ENCODE peak calls at places on chromosomes 16 and 17, in nine cellular contexts. L is anterior cingulate cortex; J is IMR-90; O is NCI-H2029 treated with DMSO at 0.1 percent for 48 hours; S is uterus; T is stimulated activated naive CD8-positive, alpha-beta T cell treated with anti-CD3 and anti-CD28 coated beads, Interleukin-15, amount 100 ng/mL, for 72 hours; N is Caki2; G is HT-29; P is non-pigmented ciliary epithelial cell. I is an unnamed sample.

GRCh38 chr17:41535764-41536481 is 7.8 kb upstream of the KRT19 start:
- DNase-seq in L (no peak), J (no peak), O (no peak), S (no peak), T (no peak), N (no peak), G (peak), P (no peak), I (no peak)

GRCh38 chr16:7404217-7404616 is 71.6 kb downstream of the RBFOX1 start:
- DNase-seq in L (no peak), J (no peak), O (no peak), S (no peak), T (no peak), N (no peak), G (no peak), P (no peak), I (no peak)

GRCh38 chr16:87762071-87762571 is 3.7 kb downstream of the KLHDC4 start:
- DNase-seq in L (no peak), J (no peak), O (no peak), S (no peak), T (no peak), N (no peak), G (no peak), P (no peak), I (no peak)

GRCh38 chr16:49378238-49378637 is 4.6 kb downstream of the C16orf78 start:
- DNase-seq in L (no peak), J (no peak), O (no peak), S (no peak), T (no peak), N (no peak), G (no peak), P (no peak), I (no peak)

GRCh38 chr17:58587713-58588117 is 73.3 kb upstream of the MTMR4 start:
- DNase-seq in L (peak), J (peak), O (peak), S (peak), T (peak), N (peak), G (peak), P (no peak), I (peak)

GRCh38 chr17:2025220-2025621 is at the start of gene RTN4RL1:
- DNase-seq in L (peak), J (no peak), O (no peak), S (peak), T (peak), N (peak), G (no peak), P (no peak), I (peak)

GRCh38 chr16:87291944-87292343 is 25.2 kb downstream of the C16orf95 start:
- DNase-seq in L (no peak), J (no peak), O (no peak), S (no peak), T (no peak), N (no peak), G (no peak), P (no peak), I (no peak)

GRCh38 chr17:65531508-65532431 is 29.7 kb downstream of the AXIN2 start:
- DNase-seq in L (no peak), J (peak), O (peak), S (peak), T (no peak), N (no peak), G (no peak), P (no peak), I (no peak)

GRCh38 chr16:57383276-57384247 is 11.3 kb downstream of the CX3CL1 start:
- DNase-seq in L (no peak), J (peak), O (no peak), S (peak), T (no peak), N (peak), G (no peak), P (no peak), I (peak)

GRCh38 chr17:8823279-8823678 is 24.1 kb upstream of the MFSD6L start:
- DNase-seq in L (no peak), J (no peak), O (no peak), S (no peak), T (no peak), N (no peak), G (no peak), P (no peak), I (no peak)

GRCh38 chr17:4632583-4632923 is 8.9 kb downstream of the ALOX15 start:
- DNase-seq in L (no peak), J (no peak), O (no peak), S (no peak), T (no peak), N (peak), G (no peak), P (no peak), I (no peak)

GRCh38 chr17:29292071-29292991 is 1.6 kb downstream of the NUFIP2 start:
- DNase-seq in L (peak), J (peak), O (no peak), S (peak), T (peak), N (peak), G (peak), P (no peak), I (peak)

I was measured in M059J.